ENCODE peak calls at places on chromosomes 3 and 15, in eight cellular contexts. One of them, this sample, is unnamed.

GRCh38 chr15:73593278-73594074 is 39.7 kb downstream of the NPTN start:
- DNase-seq in bronchial epithelial cell: no peak
- DNase-seq in Peyer's patch: no peak
- DNase-seq in astrocyte of the cerebellum: no peak
- DNase-seq in adrenal gland: no peak
- DNase-seq in AG09309: no peak
- DNase-seq in fibroblast of the aortic adventitia: no peak
- DNase-seq in ovary: no peak
- DNase-seq in this sample: peak; percentile 67

GRCh38 chr3:65028024-65028423 is 340.2 kb upstream of the ADAMTS9 start:
- DNase-seq in astrocyte of the cerebellum: no peak
- DNase-seq in bronchial epithelial cell: no peak
- DNase-seq in fibroblast of the aortic adventitia: no peak
- DNase-seq in ovary: no peak
- DNase-seq in adrenal gland: no peak
- DNase-seq in Peyer's patch: no peak
- DNase-seq in AG09309: no peak
- DNase-seq in this sample: no peak

GRCh38 chr3:90062018-90062417 is 954.6 kb downstream of the EPHA3 start:
- DNase-seq in astrocyte of the cerebellum: no peak
- DNase-seq in bronchial epithelial cell: peak; percentile 52
- DNase-seq in AG09309: no peak
- DNase-seq in fibroblast of the aortic adventitia: peak; percentile 35
- DNase-seq in adrenal gland: no peak
- DNase-seq in ovary: no peak
- DNase-seq in Peyer's patch: no peak
- DNase-seq in this sample: peak; percentile 49

GRCh38 chr3:141450727-141451378 is 36.0 kb upstream of the RASA2 start:
- DNase-seq in ovary: no peak
- DNase-seq in fibroblast of the aortic adventitia: no peak
- DNase-seq in astrocyte of the cerebellum: no peak
- DNase-seq in Peyer's patch: no peak
- DNase-seq in adrenal gland: no peak
- DNase-seq in bronchial epithelial cell: no peak
- DNase-seq in AG09309: no peak
- DNase-seq in this sample: no peak

GRCh38 chr3:157116017-157116416 is 43.9 kb downstream of the CCNL1 start:
- DNase-seq in adrenal gland: no peak
- DNase-seq in ovary: no peak
- DNase-seq in bronchial epithelial cell: no peak
- DNase-seq in fibroblast of the aortic adventitia: no peak
- DNase-seq in Peyer's patch: no peak
- DNase-seq in astrocyte of the cerebellum: no peak
- DNase-seq in AG09309: no peak
- DNase-seq in this sample: no peak

GRCh38 chr3:6417174-6417573 is 443.7 kb upstream of the GRM7 start:
- DNase-seq in AG09309: no peak
- DNase-seq in fibroblast of the aortic adventitia: no peak
- DNase-seq in bronchial epithelial cell: no peak
- DNase-seq in astrocyte of the cerebellum: no peak
- DNase-seq in adrenal gland: no peak
- DNase-seq in ovary: no peak
- DNase-seq in Peyer's patch: no peak
- DNase-seq in this sample: no peak

GRCh38 chr15:72685301-72685924 is 569 bp downstream of the HIGD2B start:
- DNase-seq in bronchial epithelial cell: peak; percentile 7
- DNase-seq in Peyer's patch: no peak
- DNase-seq in AG09309: no peak
- DNase-seq in adrenal gland: no peak
- DNase-seq in ovary: no peak
- DNase-seq in fibroblast of the aortic adventitia: no peak
- DNase-seq in astrocyte of the cerebellum: no peak
- DNase-seq in this sample: peak; percentile 16

GRCh38 chr3:155313303-155313702 is 19.8 kb upstream of the STRIT1 start:
- DNase-seq in Peyer's patch: no peak
- DNase-seq in ovary: no peak
- DNase-seq in AG09309: peak; percentile 69
- DNase-seq in fibroblast of the aortic adventitia: peak; percentile 40
- DNase-seq in bronchial epithelial cell: no peak
- DNase-seq in adrenal gland: no peak
- DNase-seq in astrocyte of the cerebellum: no peak
- DNase-seq in this sample: peak; percentile 29

GRCh38 chr15:32729700-32730099 is 11.9 kb downstream of the GREM1 start:
- DNase-seq in adrenal gland: no peak
- DNase-seq in bronchial epithelial cell: peak; percentile 29
- DNase-seq in fibroblast of the aortic adventitia: no peak
- DNase-seq in ovary: no peak
- DNase-seq in astrocyte of the cerebellum: no peak
- DNase-seq in Peyer's patch: no peak
- DNase-seq in AG09309: no peak
- DNase-seq in this sample: no peak

GRCh38 chr3:45497963-45498362 is 96.6 kb upstream of the LIMD1 start:
- DNase-seq in astrocyte of the cerebellum: no peak
- DNase-seq in Peyer's patch: peak; percentile 17
- DNase-seq in fibroblast of the aortic adventitia: no peak
- DNase-seq in bronchial epithelial cell: no peak
- DNase-seq in AG09309: no peak
- DNase-seq in adrenal gland: no peak
- DNase-seq in ovary: no peak
- DNase-seq in this sample: no peak

GRCh38 chr15:88257311-88257901 is 867 bp upstream of the NTRK3 start:
- DNase-seq in adrenal gland: no peak
- DNase-seq in ovary: no peak
- DNase-seq in astrocyte of the cerebellum: no peak
- DNase-seq in bronchial epithelial cell: no peak
- DNase-seq in AG09309: no peak
- DNase-seq in fibroblast of the aortic adventitia: peak; percentile 36
- DNase-seq in Peyer's patch: no peak
- DNase-seq in this sample: no peak

GRCh38 chr3:108088697-108089096 is 2.1 kb downstream of the CD47 start:
- DNase-seq in bronchial epithelial cell: peak; percentile 29
- DNase-seq in fibroblast of the aortic adventitia: peak; percentile 34
- DNase-seq in astrocyte of the cerebellum: no peak
- DNase-seq in AG09309: no peak
- DNase-seq in Peyer's patch: no peak
- DNase-seq in ovary: no peak
- DNase-seq in adrenal gland: no peak
- DNase-seq in this sample: no peak

GRCh38 chr3:108085821-108086350 is 4.9 kb downstream of the CD47 start:
- DNase-seq in AG09309: no peak
- DNase-seq in astrocyte of the cerebellum: no peak
- DNase-seq in Peyer's patch: no peak
- DNase-seq in adrenal gland: no peak
- DNase-seq in bronchial epithelial cell: no peak
- DNase-seq in ovary: no peak
- DNase-seq in fibroblast of the aortic adventitia: no peak
- DNase-seq in this sample: no peak

GRCh38 chr3:108088146-108088545 is 2.7 kb downstream of the CD47 start:
- DNase-seq in ovary: no peak
- DNase-seq in bronchial epithelial cell: no peak
- DNase-seq in AG09309: no peak
- DNase-seq in Peyer's patch: no peak
- DNase-seq in astrocyte of the cerebellum: no peak
- DNase-seq in adrenal gland: no peak
- DNase-seq in fibroblast of the aortic adventitia: no peak
- DNase-seq in this sample: no peak

GRCh38 chr3:108089544-108089943 is 1.3 kb downstream of the CD47 start:
- DNase-seq in ovary: no peak
- DNase-seq in fibroblast of the aortic adventitia: peak; percentile 27
- DNase-seq in astrocyte of the cerebellum: no peak
- DNase-seq in adrenal gland: no peak
- DNase-seq in bronchial epithelial cell: no peak
- DNase-seq in AG09309: no peak
- DNase-seq in Peyer's patch: no peak
- DNase-seq in this sample: no peak

DNA sequence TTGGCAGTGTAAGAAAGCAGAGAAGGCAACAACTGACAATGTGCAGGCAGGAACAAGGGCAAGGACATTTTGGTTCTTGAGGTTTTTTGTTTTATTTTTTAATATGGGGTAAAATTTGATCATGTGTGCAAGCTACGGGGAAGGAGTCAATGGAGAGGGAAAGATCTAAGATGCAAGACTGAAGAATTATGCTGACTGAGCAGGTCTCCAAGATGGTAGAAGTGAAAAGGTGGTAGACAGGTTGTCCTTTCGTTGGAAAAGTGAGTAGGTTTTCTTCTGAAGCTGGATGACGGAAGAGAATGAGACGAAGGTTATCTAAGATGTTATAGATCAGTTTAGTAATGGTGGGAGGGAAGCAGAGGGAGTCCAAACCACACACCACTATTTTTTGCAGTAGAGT is 4.2 kb downstream of the CD47 start:
- DNase-seq in fibroblast of the aortic adventitia: no peak
- DNase-seq in bronchial epithelial cell: no peak
- DNase-seq in Peyer's patch: no peak
- DNase-seq in astrocyte of the cerebellum: no peak
- DNase-seq in ovary: no peak
- DNase-seq in AG09309: no peak
- DNase-seq in adrenal gland: no peak
- DNase-seq in this sample: no peak
- H3K4me3 ChIP-seq in fibroblast of the aortic adventitia: no peak overlapping the region
- H3K4me3 ChIP-seq in bronchial epithelial cell: no peak overlapping the region
- H3K4me3 ChIP-seq in Peyer's patch: no peak overlapping the region
- H3K4me3 ChIP-seq in astrocyte of the cerebellum: no peak overlapping the region
- H3K4me3 ChIP-seq in ovary: no peak overlapping the region
- H3K4me3 ChIP-seq in AG09309: no peak overlapping the region
- H3K4me3 ChIP-seq in adrenal gland: no peak overlapping the region
- H3K4me3 ChIP-seq in this sample: no peak overlapping the region

DNA sequence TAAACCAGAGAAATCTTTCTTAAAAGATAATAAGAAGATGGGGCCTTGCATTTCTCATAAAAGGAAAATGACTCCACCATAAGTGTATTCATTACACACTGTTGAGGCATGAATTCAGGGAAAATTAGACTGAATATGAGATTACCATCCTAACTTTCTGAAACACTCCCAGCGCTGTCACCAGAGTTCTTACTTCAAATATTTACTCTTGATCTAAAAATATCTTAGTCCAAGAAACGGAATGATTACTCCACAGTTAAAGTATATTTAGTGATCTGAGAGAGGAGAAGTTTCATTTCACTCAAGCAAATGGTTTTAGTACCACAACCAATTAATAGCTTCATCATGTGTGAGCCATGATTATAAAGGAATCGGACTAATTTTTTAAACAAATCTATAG is 300.3 kb downstream of the ZBTB20 start:
- DNase-seq in ovary: no peak
- DNase-seq in AG09309: peak; percentile 5
- DNase-seq in adrenal gland: no peak
- DNase-seq in fibroblast of the aortic adventitia: no peak
- DNase-seq in astrocyte of the cerebellum: no peak
- DNase-seq in Peyer's patch: no peak
- DNase-seq in bronchial epithelial cell: no peak
- DNase-seq in this sample: no peak
- TF ChIP-seq CTCF in ovary: no peak
- TF ChIP-seq CTCF in AG09309: no peak
- TF ChIP-seq CTCF in adrenal gland: no peak
- TF ChIP-seq CTCF in fibroblast of the aortic adventitia: no peak
- TF ChIP-seq CTCF in astrocyte of the cerebellum: no peak
- TF ChIP-seq CTCF in Peyer's patch: no peak
- TF ChIP-seq CTCF in bronchial epithelial cell: no peak
- TF ChIP-seq CTCF in this sample: no peak

GRCh38 chr15:41827880-41828746 is at the start of gene JMJD7:
- DNase-seq in adrenal gland: peak; percentile 95
- DNase-seq in fibroblast of the aortic adventitia: peak; percentile 79
- DNase-seq in Peyer's patch: peak; percentile 95
- DNase-seq in astrocyte of the cerebellum: peak; percentile 50
- DNase-seq in ovary: peak; percentile 96
- DNase-seq in AG09309: peak; percentile 28
- DNase-seq in bronchial epithelial cell: peak; percentile 68
- DNase-seq in this sample: peak; percentile 87

GRCh38 chr15:41825572-41826535 is 2.0 kb upstream of the JMJD7 start:
- DNase-seq in fibroblast of the aortic adventitia: no peak
- DNase-seq in Peyer's patch: no peak
- DNase-seq in ovary: no peak
- DNase-seq in adrenal gland: no peak
- DNase-seq in bronchial epithelial cell: peak; percentile 32
- DNase-seq in astrocyte of the cerebellum: no peak
- DNase-seq in AG09309: no peak
- DNase-seq in this sample: no peak

GRCh38 chr15:41827290-41827879 is 507 bp upstream of the JMJD7 start:
- DNase-seq in Peyer's patch: peak; percentile 29
- DNase-seq in adrenal gland: peak; percentile 23
- DNase-seq in ovary: no peak
- DNase-seq in bronchial epithelial cell: peak; percentile 25
- DNase-seq in fibroblast of the aortic adventitia: no peak
- DNase-seq in astrocyte of the cerebellum: no peak
- DNase-seq in AG09309: no peak
- DNase-seq in this sample: no peak

GRCh38 chr15:41829959-41830646 is 2.2 kb downstream of the JMJD7 start:
- DNase-seq in Peyer's patch: no peak
- DNase-seq in ovary: no peak
- DNase-seq in bronchial epithelial cell: peak; percentile 68
- DNase-seq in AG09309: no peak
- DNase-seq in fibroblast of the aortic adventitia: no peak
- DNase-seq in astrocyte of the cerebellum: no peak
- DNase-seq in adrenal gland: no peak
- DNase-seq in this sample: no peak

GRCh38 chr15:41828747-41829270 is 917 bp downstream of the JMJD7 start:
- DNase-seq in Peyer's patch: no peak
- DNase-seq in adrenal gland: no peak
- DNase-seq in fibroblast of the aortic adventitia: peak; percentile 31
- DNase-seq in bronchial epithelial cell: peak; percentile 40
- DNase-seq in AG09309: no peak
- DNase-seq in astrocyte of the cerebellum: no peak
- DNase-seq in ovary: no peak
- DNase-seq in this sample: no peak
- H3K4me3 ChIP-seq in Peyer's patch: peak overlapping the region; percentile 98
- H3K4me3 ChIP-seq in adrenal gland: peak overlapping the region; percentile 83
- H3K4me3 ChIP-seq in fibroblast of the aortic adventitia: peak overlapping the region; percentile 90
- H3K4me3 ChIP-seq in bronchial epithelial cell: peak overlapping the region; percentile 94
- H3K4me3 ChIP-seq in AG09309: peak overlapping the region; percentile 94
- H3K4me3 ChIP-seq in astrocyte of the cerebellum: peak overlapping the region; percentile 87
- H3K4me3 ChIP-seq in ovary: peak overlapping the region; percentile 85
- H3K4me3 ChIP-seq in this sample: peak overlapping the region; percentile 87

GRCh38 chr3:158751316-158751715 is 19.1 kb upstream of the RARRES1 start:
- DNase-seq in fibroblast of the aortic adventitia: no peak
- DNase-seq in ovary: no peak
- DNase-seq in astrocyte of the cerebellum: no peak
- DNase-seq in adrenal gland: no peak
- DNase-seq in Peyer's patch: no peak
- DNase-seq in AG09309: no peak
- DNase-seq in bronchial epithelial cell: no peak
- DNase-seq in this sample: no peak

GRCh38 chr3:158748237-158748828 is 16.1 kb upstream of the RARRES1 start:
- DNase-seq in fibroblast of the aortic adventitia: no peak
- DNase-seq in AG09309: no peak
- DNase-seq in astrocyte of the cerebellum: no peak
- DNase-seq in ovary: no peak
- DNase-seq in adrenal gland: peak; percentile 70
- DNase-seq in bronchial epithelial cell: no peak
- DNase-seq in Peyer's patch: no peak
- DNase-seq in this sample: peak; percentile 62

GRCh38 chr3:158747417-158747816 is 15.2 kb upstream of the RARRES1 start:
- DNase-seq in bronchial epithelial cell: no peak
- DNase-seq in AG09309: no peak
- DNase-seq in adrenal gland: no peak
- DNase-seq in fibroblast of the aortic adventitia: no peak
- DNase-seq in ovary: no peak
- DNase-seq in astrocyte of the cerebellum: no peak
- DNase-seq in Peyer's patch: no peak
- DNase-seq in this sample: no peak

GRCh38 chr3:158749526-158749925 is 17.3 kb upstream of the RARRES1 start:
- DNase-seq in Peyer's patch: no peak
- DNase-seq in AG09309: no peak
- DNase-seq in adrenal gland: no peak
- DNase-seq in astrocyte of the cerebellum: no peak
- DNase-seq in fibroblast of the aortic adventitia: no peak
- DNase-seq in bronchial epithelial cell: no peak
- DNase-seq in ovary: no peak
- DNase-seq in this sample: no peak

GRCh38 chr3:158749977-158750376 is 17.7 kb upstream of the RARRES1 start:
- DNase-seq in adrenal gland: no peak
- DNase-seq in Peyer's patch: no peak
- DNase-seq in fibroblast of the aortic adventitia: no peak
- DNase-seq in astrocyte of the cerebellum: no peak
- DNase-seq in ovary: no peak
- DNase-seq in bronchial epithelial cell: no peak
- DNase-seq in AG09309: no peak
- DNase-seq in this sample: no peak
- TF ChIP-seq CTCF in adrenal gland: no peak
- TF ChIP-seq CTCF in Peyer's patch: no peak
- TF ChIP-seq CTCF in fibroblast of the aortic adventitia: no peak
- TF ChIP-seq CTCF in astrocyte of the cerebellum: no peak
- TF ChIP-seq CTCF in ovary: no peak
- TF ChIP-seq CTCF in bronchial epithelial cell: no peak
- TF ChIP-seq CTCF in AG09309: no peak
- TF ChIP-seq CTCF in this sample: no peak